ENCODE peak calls at places on chromosomes 7 and 10, in six cellular contexts. N is heart right ventricle, J is heart left ventricle, O is A549, R is cardiac muscle cell, U is adrenal gland. L is an unnamed sample.

GRCh38 chr10:48767752-48768450 is 83.2 kb downstream of the WDFY4 start:
- DNase-seq in N (no peak), J (no peak), O (no peak), R (no peak), U (no peak), L (no peak)

GRCh38 chr10:121617176-121617575 is 18.9 kb upstream of the FGFR2 start:
- DNase-seq in N (no peak), J (no peak), O (no peak), R (no peak), U (no peak), L (no peak)

GRCh38 chr10:43110318-43111071 is 27.8 kb upstream of the CSGALNACT2 start:
- DNase-seq in N (peak), J (no peak), O (no peak), R (peak), U (no peak), L (no peak)

GRCh38 chr10:29691564-29692064 is 56.8 kb upstream of the SVIL start:
- DNase-seq in N (no peak), J (no peak), O (no peak), R (peak), U (no peak), L (peak)

GRCh38 chr7:126656165-126656564 is 596.6 kb downstream of the GRM8 start:
- DNase-seq in N (no peak), J (no peak), O (no peak), R (no peak), U (no peak), L (no peak)

GRCh38 chr10:62058896-62059423 is 157.5 kb downstream of the ARID5B start:
- DNase-seq in N (no peak), J (no peak), O (no peak), R (no peak), U (no peak), L (no peak)

GRCh38 chr7:76278540-76278939 is 23.9 kb upstream of the HSPB1 start:
- DNase-seq in N (no peak), J (no peak), O (peak), R (no peak), U (no peak), L (no peak)

GRCh38 chr10:88810196-88810961 is 7.8 kb downstream of the LIPM start:
- DNase-seq in N (no peak), J (no peak), O (peak), R (peak), U (peak), L (no peak)

GRCh38 chr7:142485617-142486226 is 227.9 kb upstream of the PRSS58 start:
- DNase-seq in N (no peak), J (no peak), O (peak), R (no peak), U (no peak), L (no peak)

GRCh38 chr7:128221929-128222403 is 19.1 kb upstream of the LEP start:
- DNase-seq in N (no peak), J (no peak), O (peak), R (peak), U (no peak), L (no peak)

GRCh38 chr10:79159141-79159619 is 90.4 kb downstream of the ZMIZ1 start:
- DNase-seq in N (no peak), J (peak), O (no peak), R (peak), U (no peak), L (peak)

GRCh38 chr10:121974019-121974534 is 940 bp downstream of the NSMCE4A start:
- DNase-seq in N (no peak), J (no peak), O (no peak), R (no peak), U (no peak), L (no peak)

GRCh38 chr7:18607025-18607424 is 111.5 kb downstream of the HDAC9 start:
- DNase-seq in N (no peak), J (no peak), O (no peak), R (no peak), U (no peak), L (no peak)

GRCh38 chr10:69405221-69405620 is 11.5 kb downstream of the TACR2 start:
- DNase-seq in N (no peak), J (no peak), O (no peak), R (peak), U (no peak), L (no peak)

GRCh38 chr10:132364594-132364970 is 32.4 kb upstream of the PWWP2B start:
- DNase-seq in N (no peak), J (no peak), O (no peak), R (no peak), U (no peak), L (peak)

GRCh38 chr7:159119851-159120539 is 24.7 kb downstream of the VIPR2 start:
- DNase-seq in N (no peak), J (no peak), O (no peak), R (no peak), U (no peak), L (peak)

GRCh38 chr7:34133356-34133982 is 228.1 kb downstream of the BMPER start:
- DNase-seq in N (no peak), J (no peak), O (peak), R (peak), U (no peak), L (no peak)

GRCh38 chr7:14158111-14158510 is 168.6 kb upstream of the ETV1 start:
- DNase-seq in N (no peak), J (no peak), O (no peak), R (no peak), U (no peak), L (no peak)

GRCh38 chr7:10973942-10974716 is 457 bp downstream of the PHF14 start:
- DNase-seq in N (no peak), J (no peak), O (peak), R (peak), U (peak), L (peak)

GRCh38 chr10:4390219-4390618 is 435.8 kb upstream of the AKR1E2 start:
- DNase-seq in N (no peak), J (no peak), O (no peak), R (peak), U (no peak), L (no peak)

GRCh38 chr7:115297651-115298050 is 375.8 kb downstream of the MDFIC start:
- DNase-seq in N (no peak), J (no peak), O (peak), R (peak), U (no peak), L (no peak)

GRCh38 chr10:48806282-48806681 is 121.6 kb downstream of the WDFY4 start:
- DNase-seq in N (no peak), J (no peak), O (no peak), R (no peak), U (no peak), L (no peak)

GRCh38 chr7:131627589-131628212 is 71.3 kb upstream of the PODXL start:
- DNase-seq in N (no peak), J (no peak), O (no peak), R (no peak), U (no peak), L (no peak)

GRCh38 chr10:108560488-108560887 is 1362.8 kb downstream of the XPNPEP1 start:
- DNase-seq in N (no peak), J (no peak), O (no peak), R (no peak), U (no peak), L (no peak)

GRCh38 chr7:118111347-118111746 is 72.6 kb upstream of the LSM8 start:
- DNase-seq in N (no peak), J (no peak), O (no peak), R (no peak), U (no peak), L (no peak)

GRCh38 chr7:63045575-63045974 is 953.1 kb upstream of the ZNF722 start:
- DNase-seq in N (no peak), J (no peak), O (no peak), R (no peak), U (no peak), L (no peak)

GRCh38 chr10:99689461-99689860 is 30.2 kb downstream of the ENTPD7 start:
- DNase-seq in N (no peak), J (no peak), O (no peak), R (no peak), U (no peak), L (no peak)

GRCh38 chr10:84172435-84173356 is 905 bp upstream of the GPR15LG start:
- DNase-seq in N (no peak), J (no peak), O (no peak), R (no peak), U (no peak), L (no peak)

GRCh38 chr10:19014034-19014433 is 34.6 kb upstream of the MALRD1 start:
- DNase-seq in N (no peak), J (no peak), O (no peak), R (peak), U (no peak), L (no peak)

GRCh38 chr7:80548790-80549530 is 37.1 kb upstream of the GNAT3 start:
- DNase-seq in N (no peak), J (no peak), O (no peak), R (peak), U (no peak), L (no peak)

GRCh38 chr10:109894516-109894915 is 28.8 kb downstream of the XPNPEP1 start:
- DNase-seq in N (peak), J (peak), O (no peak), R (peak), U (no peak), L (peak)

GRCh38 chr7:40234046-40234445 is 99.2 kb downstream of the SUGCT start:
- DNase-seq in N (no peak), J (no peak), O (no peak), R (no peak), U (no peak), L (no peak)

GRCh38 chr7:94297397-94297838 is 97.3 kb upstream of the COL1A2 start:
- DNase-seq in N (peak), J (peak), O (peak), R (peak), U (peak), L (peak)

GRCh38 chr7:130993671-130994365 is 259.8 kb upstream of the KLF14 start:
- DNase-seq in N (no peak), J (no peak), O (no peak), R (no peak), U (no peak), L (no peak)

GRCh38 chr10:79483299-79483698 is 29.0 kb upstream of the EIF5AL1 start:
- DNase-seq in N (no peak), J (no peak), O (no peak), R (no peak), U (no peak), L (no peak)

GRCh38 chr7:111788426-111788825 is 226.1 kb upstream of the IMMP2L start:
- DNase-seq in N (no peak), J (no peak), O (no peak), R (peak), U (no peak), L (no peak)

GRCh38 chr7:29120955-29121354 is 25.4 kb downstream of the CPVL start:
- DNase-seq in N (no peak), J (no peak), O (no peak), R (no peak), U (no peak), L (no peak)

GRCh38 chr10:103853428-103854264 is 1.7 kb downstream of the SH3PXD2A start:
- DNase-seq in N (no peak), J (no peak), O (no peak), R (no peak), U (no peak), L (no peak)

GRCh38 chr7:115910541-115911164 is 119.9 kb downstream of the TFEC start:
- DNase-seq in N (no peak), J (no peak), O (peak), R (peak), U (no peak), L (no peak)

GRCh38 chr7:134996097-134996550 is 9.8 kb downstream of the AGBL3 start:
- DNase-seq in N (no peak), J (no peak), O (peak), R (peak), U (no peak), L (no peak)
- H3K27ac ChIP-seq in N (peak), J (no peak), O (no peak), R (peak), U (no peak), L (peak)

GRCh38 chr7:92569137-92569536 is 21.1 kb downstream of the FAM133B start:
- DNase-seq in N (no peak), J (no peak), O (no peak), R (peak), U (no peak), L (no peak)

GRCh38 chr7:92563345-92563744 is 26.8 kb downstream of the FAM133B start:
- DNase-seq in N (no peak), J (no peak), O (no peak), R (no peak), U (no peak), L (no peak)

DNA sequence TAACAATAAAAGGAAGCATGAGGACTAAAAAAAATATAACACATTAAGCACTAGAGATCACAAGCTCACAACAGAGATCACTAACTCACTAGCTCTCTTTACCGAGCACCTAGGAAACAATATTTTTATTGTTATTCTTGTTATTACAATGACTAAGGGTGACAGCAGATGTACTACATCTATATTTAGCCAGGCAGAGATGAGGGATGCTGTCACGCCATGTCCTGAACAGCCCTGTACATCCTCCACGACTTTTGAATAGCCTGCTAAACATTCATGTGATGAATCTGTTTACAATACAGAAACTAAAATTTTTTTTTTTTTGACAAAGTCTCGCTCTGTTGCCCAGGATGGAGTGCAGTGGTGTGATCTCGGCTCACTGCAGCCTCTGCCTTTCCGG is 22.7 kb downstream of the FAM133B start:
- DNase-seq in N (no peak), J (no peak), O (no peak), R (no peak), U (no peak), L (no peak)
- H3K27ac ChIP-seq in N (no peak), J (no peak), O (no peak), R (no peak), U (no peak), L (no peak)

GRCh38 chr7:55071411-55072188 is 52.8 kb downstream of the EGFR start:
- DNase-seq in N (no peak), J (no peak), O (no peak), R (peak), U (no peak), L (no peak)

GRCh38 chr7:55072251-55072650 is 53.4 kb downstream of the EGFR start:
- DNase-seq in N (no peak), J (no peak), O (no peak), R (no peak), U (no peak), L (no peak)

GRCh38 chr7:55070839-55071238 is 52.0 kb downstream of the EGFR start:
- DNase-seq in N (no peak), J (no peak), O (no peak), R (no peak), U (no peak), L (no peak)

GRCh38 chr7:55074008-55074499 is 55.2 kb downstream of the EGFR start:
- DNase-seq in N (peak), J (no peak), O (peak), R (peak), U (no peak), L (no peak)

DNA sequence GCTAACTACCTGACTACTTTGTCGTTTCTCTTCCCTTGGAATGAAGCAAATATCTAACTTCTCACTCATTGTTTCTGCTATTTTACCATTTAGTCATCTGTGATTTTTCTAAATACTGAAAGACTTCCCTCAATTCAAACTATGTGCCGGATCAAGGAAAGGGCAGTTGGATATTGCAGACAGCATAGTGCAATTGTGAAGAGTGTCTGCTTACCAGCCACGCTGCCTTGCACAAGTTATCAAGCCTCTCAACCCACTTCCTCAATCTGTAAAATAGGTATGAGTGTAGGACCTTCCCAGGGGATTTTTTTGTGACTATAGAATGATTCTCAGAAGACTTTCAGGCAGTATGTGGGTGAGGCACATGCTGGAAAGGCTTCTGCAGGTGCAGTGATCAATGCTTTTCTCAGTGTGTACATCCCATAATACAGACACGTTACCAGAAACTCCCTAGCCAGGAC is 54.3 kb downstream of the EGFR start:
- DNase-seq in N (no peak), J (no peak), O (peak), R (no peak), U (no peak), L (no peak)
- H3K27ac ChIP-seq in N (peak), J (no peak), O (peak), R (no peak), U (no peak), L (peak)

DNA sequence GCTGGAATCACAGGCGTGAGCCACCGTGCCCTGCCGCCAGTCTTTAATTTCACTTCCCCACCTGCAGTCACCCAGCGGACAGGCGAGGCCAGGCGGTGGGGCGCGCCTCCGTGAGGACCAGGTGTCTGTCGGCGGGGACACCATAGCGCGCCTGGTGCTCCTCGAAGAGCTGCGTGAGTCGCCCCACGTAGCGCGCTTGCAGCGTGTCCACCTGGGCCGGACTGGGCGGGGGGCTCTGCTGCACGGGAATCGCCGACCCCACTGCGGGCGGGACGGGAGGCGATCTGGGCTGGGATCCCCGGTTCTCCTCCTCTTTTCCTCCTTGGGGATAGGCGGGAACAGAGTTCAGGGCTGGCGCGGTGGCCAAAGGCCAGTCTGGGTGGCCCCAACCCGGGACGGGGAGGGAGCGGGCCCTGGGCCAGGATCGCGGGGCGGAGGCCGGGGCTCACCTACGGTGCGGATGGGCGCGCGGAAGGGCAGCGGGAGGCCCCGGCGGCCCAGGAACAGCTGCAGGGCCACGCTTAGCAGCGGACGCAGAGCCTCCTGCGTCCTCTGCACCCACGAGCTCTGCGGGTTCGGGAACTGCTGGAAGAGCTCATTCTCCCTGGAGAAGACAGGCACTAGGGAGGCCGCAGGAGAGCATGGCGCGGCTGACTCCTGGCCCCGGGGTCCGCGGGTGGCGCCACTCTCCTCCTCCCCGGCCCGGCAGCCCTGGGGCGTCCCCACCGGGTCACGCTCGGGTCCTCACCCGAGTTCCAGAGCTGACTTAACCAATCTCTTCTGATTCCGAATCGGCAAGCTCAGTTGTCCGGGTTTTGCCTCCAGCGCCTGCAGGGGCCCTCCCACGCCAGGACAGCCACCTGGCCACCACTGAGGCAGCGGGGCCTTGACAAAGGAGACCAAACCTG is 1.1 kb upstream of the MOGAT3 start:
- DNase-seq in N (no peak), J (no peak), O (no peak), R (peak), U (no peak), L (no peak)
- H3K27ac ChIP-seq in N (no peak), J (no peak), O (no peak), R (no peak), U (no peak), L (no peak)

DNA sequence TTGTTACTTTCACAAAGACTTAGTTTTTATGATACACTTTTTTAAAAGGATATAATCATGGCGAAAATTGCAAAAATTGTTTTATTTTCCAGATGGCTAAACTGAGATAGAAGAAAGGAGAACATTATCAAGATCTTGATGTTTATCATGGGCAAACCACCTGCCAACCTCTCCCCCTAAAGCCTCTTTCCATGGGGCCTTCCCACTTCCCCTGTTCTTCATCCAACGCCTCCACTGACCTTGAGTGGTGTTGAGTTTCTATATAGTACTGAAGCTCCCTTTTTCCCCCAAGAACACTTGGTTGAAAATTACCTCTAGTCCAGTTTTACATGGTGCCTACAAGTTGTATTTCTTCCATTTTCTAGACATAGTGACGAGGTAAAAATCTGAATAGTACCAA is 5.0 kb downstream of the CREB3L2 start:
- DNase-seq in N (no peak), J (no peak), O (no peak), R (no peak), U (no peak), L (no peak)
- H3K27ac ChIP-seq in N (peak), J (peak), O (no peak), R (no peak), U (no peak), L (peak)

DNA sequence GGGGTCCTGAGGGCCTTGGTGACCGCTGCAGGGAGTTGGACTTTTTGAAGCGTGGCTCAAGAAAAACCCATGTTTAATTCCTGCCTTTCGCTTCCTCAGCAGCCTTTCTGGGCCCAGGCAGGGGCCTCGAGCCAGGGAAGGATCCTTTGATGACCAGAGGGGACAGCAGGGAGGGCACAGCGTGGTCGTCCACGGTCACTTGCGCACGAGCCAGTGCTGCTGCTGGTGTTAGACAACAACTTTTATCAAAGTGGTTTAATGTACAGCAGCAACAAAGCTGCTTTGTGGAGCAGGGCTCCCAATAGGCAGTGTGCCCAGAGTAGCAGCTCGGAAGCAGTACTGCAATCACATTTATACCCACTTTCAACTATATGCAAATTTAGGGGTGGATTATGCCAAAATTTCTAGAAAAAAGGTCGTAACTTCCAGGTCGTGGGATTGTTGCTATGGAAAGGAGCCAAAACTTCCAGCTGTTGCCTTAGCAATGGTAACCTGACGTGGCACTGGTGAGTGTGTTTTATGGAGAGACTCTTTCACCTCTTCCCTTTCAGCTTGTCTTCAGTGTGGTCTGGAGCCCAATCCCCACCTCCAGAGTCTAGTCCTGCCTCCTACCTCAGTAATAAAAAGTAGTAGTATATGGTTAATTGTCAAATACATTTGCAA is 6.1 kb downstream of the GIMAP1 start:
- DNase-seq in N (no peak), J (no peak), O (no peak), R (no peak), U (no peak), L (no peak)
- H3K27ac ChIP-seq in N (peak), J (peak), O (no peak), R (no peak), U (no peak), L (no peak)

L was measured in tibial artery.